ENCODE peak calls at places on chromosomes 6 and 20, in ten cellular contexts. M, N, P, E, H, F, T, R, Y and G are unnamed samples.

GRCh38 chr20:34595377-34596184 is 37.1 kb downstream of the MAP1LC3A start:
- DNase-seq in N (no peak), T (no peak), M (no peak), F (no peak), P (no peak), E (no peak), H (no peak), Y (no peak), R (no peak), G (no peak)

GRCh38 chr6:90997076-90997475 is 410.2 kb upstream of the MAP3K7 start:
- DNase-seq in H (peak; percentile 62), R (no peak), T (no peak), F (no peak), E (no peak), M (no peak), P (no peak), Y (no peak), N (no peak), G (no peak)

GRCh38 chr6:33313709-33314514 is at the start of gene TAPBP:
- DNase-seq in P (peak; percentile 61), E (peak; percentile 62), H (peak; percentile 56), M (no peak), R (peak; percentile 50), T (peak; percentile 87), N (peak; percentile 75), Y (peak; percentile 80), F (peak; percentile 86), G (peak; percentile 38)

GRCh38 chr6:90303037-90303436 is 6.4 kb upstream of the BACH2 start:
- DNase-seq in H (no peak), E (no peak), T (no peak), N (no peak), F (no peak), P (no peak), Y (no peak), R (no peak), M (no peak), G (no peak)

GRCh38 chr6:42569102-42570028 is 5.5 kb downstream of the UBR2 start:
- DNase-seq in Y (no peak), N (no peak), E (no peak), R (no peak), M (no peak), H (peak; percentile 97), F (no peak), P (no peak), T (no peak), G (no peak)

GRCh38 chr20:6780414-6780813 is 12.9 kb downstream of the BMP2 start:
- DNase-seq in P (no peak), T (no peak), N (peak; percentile 17), E (no peak), R (no peak), M (no peak), F (no peak), Y (no peak), H (no peak), G (no peak)

GRCh38 chr20:5996765-5997164 is 46.3 kb downstream of the MCM8 start:
- DNase-seq in E (no peak), R (peak; percentile 4), P (no peak), T (no peak), M (no peak), F (peak; percentile 17), H (no peak), Y (no peak), N (no peak), G (no peak)

GRCh38 chr6:88302769-88303230 is 136.7 kb upstream of the CNR1 start:
- DNase-seq in R (no peak), F (no peak), P (no peak), E (no peak), T (no peak), N (no peak), M (no peak), H (peak; percentile 62), Y (no peak), G (no peak)

GRCh38 chr6:7052441-7052936 is 55.3 kb upstream of the RREB1 start:
- DNase-seq in Y (peak; percentile 63), R (peak; percentile 58), F (no peak), M (no peak), N (peak; percentile 38), P (peak; percentile 86), T (peak; percentile 75), H (peak; percentile 85), E (no peak), G (no peak)

GRCh38 chr6:90284745-90285481 is 11.7 kb downstream of the BACH2 start:
- DNase-seq in M (peak; percentile 56), N (no peak), T (no peak), H (peak; percentile 90), P (no peak), R (no peak), Y (no peak), E (no peak), F (no peak), G (no peak)

GRCh38 chr6:136609878-136610706 is 59.9 kb upstream of the MAP7 start:
- DNase-seq in P (peak; percentile 71), E (peak; percentile 49), R (no peak), M (peak; percentile 98), Y (peak; percentile 54), H (peak; percentile 100), F (no peak), T (no peak), N (no peak), G (no peak)

GRCh38 chr6:43942011-43942442 is 172.0 kb downstream of the VEGFA start:
- DNase-seq in F (no peak), N (peak; percentile 86), Y (no peak), M (no peak), H (no peak), T (peak; percentile 35), R (no peak), P (no peak), E (no peak), G (no peak)

GRCh38 chr6:34515473-34516387 is 40.4 kb downstream of the SPDEF start:
- DNase-seq in R (no peak), H (no peak), N (peak; percentile 9), P (no peak), E (no peak), Y (peak; percentile 37), M (no peak), T (peak; percentile 52), F (no peak), G (no peak)

GRCh38 chr6:40799296-40800020 is 212.3 kb upstream of the LRFN2 start:
- DNase-seq in Y (no peak), M (no peak), P (no peak), N (no peak), T (no peak), R (no peak), E (no peak), H (no peak), F (no peak), G (no peak)

GRCh38 chr6:16698988-16699868 is 62.0 kb downstream of the ATXN1 start:
- DNase-seq in T (no peak), Y (no peak), N (no peak), P (no peak), M (no peak), E (no peak), F (no peak), R (no peak), H (peak; percentile 77), G (no peak)

GRCh38 chr20:36703530-36703929 is 42.4 kb downstream of the NDRG3 start:
- DNase-seq in M (no peak), P (no peak), H (no peak), F (no peak), Y (no peak), E (no peak), N (no peak), R (no peak), T (no peak), G (no peak)

GRCh38 chr6:168147205-168147738 is 68.3 kb upstream of the FRMD1 start:
- DNase-seq in N (no peak), T (no peak), P (no peak), M (no peak), E (no peak), H (no peak), Y (no peak), R (no peak), F (no peak), G (no peak)
- H3K27me3 ChIP-seq in N (no peaks in the 10 kb centered on the region), T (peaks cover 17% of the 10 kb centered on the region), P (peaks cover 11% of the 10 kb centered on the region), M (peaks cover 51% of the 10 kb centered on the region), E (peaks cover 31% of the 10 kb centered on the region), H (no peaks in the 10 kb centered on the region), Y (no peaks in the 10 kb centered on the region), R (no peaks in the 10 kb centered on the region), F (no peaks in the 10 kb centered on the region), G (peaks cover 4% of the 10 kb centered on the region)

GRCh38 chr20:48822879-48823385 is 4.9 kb downstream of the PREX1 start:
- DNase-seq in R (no peak), Y (no peak), F (no peak), N (no peak), T (no peak), P (no peak), E (no peak), M (no peak), H (no peak), G (no peak)
- H3K4me1 ChIP-seq in R (peaks cover 33% of the 10 kb centered on the region), Y (peaks cover 31% of the 10 kb centered on the region), F (peaks cover 68% of the 10 kb centered on the region), N (no peaks in the 10 kb centered on the region), T (peaks cover 29% of the 10 kb centered on the region), P (peaks cover 45% of the 10 kb centered on the region), E (peaks cover 8% of the 10 kb centered on the region), M (peaks cover 3% of the 10 kb centered on the region), H (no peaks in the 10 kb centered on the region), G (peaks cover 25% of the 10 kb centered on the region)

GRCh38 chr20:31718952-31719643 is 3.6 kb downstream of the BCL2L1 start:
- DNase-seq in M (no peak), N (no peak), Y (no peak), F (no peak), T (no peak), P (no peak), E (no peak), R (no peak), H (no peak), G (no peak)
- H3K36me3 ChIP-seq in M (peaks cover 5% of the 10 kb centered on the region), N (peaks cover 51% of the 10 kb centered on the region), Y (no peaks in the 10 kb centered on the region), F (no peaks in the 10 kb centered on the region), T (no peaks in the 10 kb centered on the region), P (peaks cover 16% of the 10 kb centered on the region), E (peaks cover 74% of the 10 kb centered on the region), R (no peaks in the 10 kb centered on the region), H (peaks cover 28% of the 10 kb centered on the region), G (peaks cover 35% of the 10 kb centered on the region)

GRCh38 chr6:1313755-1314503 is 2.0 kb downstream of the FOXQ1 start:
- DNase-seq in N (peak; percentile 70), F (no peak), R (peak; percentile 84), T (no peak), M (peak; percentile 15), E (no peak), Y (peak; percentile 61), H (no peak), P (no peak), G (peak; percentile 40)
- H3K27me3 ChIP-seq in N (peaks cover 64% of the 10 kb centered on the region), F (peaks cover 11% of the 10 kb centered on the region), R (peaks cover 91% of the 10 kb centered on the region), T (peaks cover 56% of the 10 kb centered on the region), M (no peaks in the 10 kb centered on the region), E (no peaks in the 10 kb centered on the region), Y (peaks cover 25% of the 10 kb centered on the region), H (no peaks in the 10 kb centered on the region), P (peaks cover 67% of the 10 kb centered on the region), G (peaks cover 57% of the 10 kb centered on the region)